ENCODE peak calls at places on chromosomes 5 and 9, in four cellular contexts. I is AG04450, Z is ovary, G is cardiac muscle cell. U is an unnamed sample. For H3K9me3 and H3K27me3, the result is how much of the 10 kb centered on the place peaks cover.

GRCh38 chr5:134371834-134372340 is 518 bp downstream of the UBE2B start:
- DNase-seq in I (no peak), Z (peak), G (peak), U (peak)

GRCh38 chr5:105134328-105134727 is 1571.7 kb upstream of the NUDT12 start:
- DNase-seq in I (no peak), Z (no peak), G (no peak), U (no peak)

GRCh38 chr5:180553530-180553929 is 37.8 kb downstream of the SCGB3A1 start:
- DNase-seq in I (no peak), Z (no peak), G (no peak), U (no peak)

GRCh38 chr5:134594336-134594735 is 38.3 kb downstream of the SAR1B start:
- DNase-seq in I (no peak), Z (no peak), G (no peak), U (no peak)

GRCh38 chr9:113807173-113808061 is 68.7 kb upstream of the ZNF618 start:
- DNase-seq in I (peak), Z (peak), G (peak), U (no peak)

GRCh38 chr5:150017606-150018005 is 17.1 kb downstream of the HMGXB3 start:
- DNase-seq in I (no peak), Z (no peak), G (no peak), U (no peak)

GRCh38 chr5:9927521-9927997 is 297.4 kb upstream of the TAS2R1 start:
- DNase-seq in I (no peak), Z (no peak), G (peak), U (no peak)

GRCh38 chr5:79850316-79850822 is 140.7 kb downstream of the MTX3 start:
- DNase-seq in I (no peak), Z (no peak), G (peak), U (no peak)

GRCh38 chr5:139842321-139842720 is 46.7 kb downstream of the PSD2 start:
- DNase-seq in I (no peak), Z (no peak), G (no peak), U (peak)

GRCh38 chr9:127021664-127022337 is 100.6 kb downstream of the ANGPTL2 start:
- DNase-seq in I (peak), Z (peak), G (peak), U (no peak)

GRCh38 chr5:168314735-168315411 is 23.4 kb downstream of the WWC1 start:
- DNase-seq in I (peak), Z (no peak), G (peak), U (peak)

GRCh38 chr5:120886351-120886860 is 422.3 kb downstream of the PRR16 start:
- DNase-seq in I (no peak), Z (no peak), G (no peak), U (no peak)

GRCh38 chr5:132079081-132079480 is 5.5 kb downstream of the CSF2 start:
- DNase-seq in I (no peak), Z (no peak), G (no peak), U (no peak)
- H3K9me3 ChIP-seq in I (under half), Z (under half), G (under half), U (under half)

GRCh38 chr9:28976684-28977083 is 1403.4 kb upstream of the C9orf72 start:
- DNase-seq in I (no peak), Z (no peak), G (no peak), U (no peak)

GRCh38 chr9:28976250-28976649 is 1403.0 kb upstream of the C9orf72 start:
- DNase-seq in I (no peak), Z (no peak), G (no peak), U (no peak)

GRCh38 chr9:28970241-28970654 is 1397.0 kb upstream of the C9orf72 start:
- DNase-seq in I (no peak), Z (no peak), G (no peak), U (no peak)

DNA sequence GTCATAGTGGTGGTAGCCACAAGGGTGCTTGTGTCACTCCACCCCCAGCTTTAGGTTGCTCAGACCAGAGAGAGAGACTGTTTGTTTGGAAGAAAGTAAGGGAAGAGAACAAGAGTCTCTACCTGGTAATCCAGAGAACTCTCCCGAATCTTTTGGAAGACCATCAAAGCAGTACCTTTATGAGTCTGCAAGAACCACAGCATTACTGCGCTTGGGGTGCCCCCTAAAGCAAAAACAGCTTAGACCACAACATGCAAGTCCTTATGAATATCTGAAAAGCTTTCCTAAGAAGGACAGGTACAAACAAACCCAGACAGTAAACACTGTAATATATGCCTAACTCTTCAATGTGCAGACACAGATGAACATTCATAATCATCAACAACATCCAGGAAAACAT is 1398.6 kb upstream of the C9orf72 start:
- DNase-seq in I (no peak), Z (no peak), G (no peak), U (no peak)
- TF ChIP-seq CTCF in I (no peak), Z (no peak), G (no peak), U (no peak)

GRCh38 chr5:54491326-54491725 is 26.2 kb upstream of the SNX18 start:
- DNase-seq in I (no peak), Z (no peak), G (no peak), U (no peak)

GRCh38 chr5:54495027-54495426 is 22.5 kb upstream of the SNX18 start:
- DNase-seq in I (no peak), Z (no peak), G (no peak), U (no peak)

DNA sequence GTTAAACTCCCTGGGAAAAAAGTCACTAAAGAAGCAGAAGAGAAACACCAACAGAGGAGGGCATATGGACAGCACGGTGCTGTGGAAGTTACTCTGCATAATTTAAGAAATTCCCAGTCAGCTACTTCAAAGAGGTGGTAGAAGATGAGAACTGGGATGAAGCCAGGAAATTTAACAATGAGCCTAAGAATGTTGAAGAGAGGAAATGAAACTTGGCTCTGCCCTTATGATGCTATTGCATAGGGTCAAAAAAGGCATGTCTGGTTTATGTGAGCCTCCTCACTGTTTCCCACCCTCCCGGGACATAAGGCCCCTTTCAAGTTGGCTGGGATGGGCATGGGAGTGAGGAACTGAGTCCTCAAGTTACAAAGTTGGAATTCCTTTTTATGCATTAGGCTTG is 25.4 kb upstream of the SNX18 start:
- DNase-seq in I (no peak), Z (no peak), G (peak), U (no peak)
- H3K27me3 ChIP-seq in I (under half), Z (under half), G (under half), U (under half)

GRCh38 chr9:88425538-88425950 is 37.3 kb downstream of the SPIN1 start:
- DNase-seq in I (no peak), Z (no peak), G (peak), U (no peak)

GRCh38 chr9:88418025-88418424 is 29.8 kb downstream of the SPIN1 start:
- DNase-seq in I (no peak), Z (no peak), G (no peak), U (no peak)

GRCh38 chr9:88421348-88421747 is 33.1 kb downstream of the SPIN1 start:
- DNase-seq in I (no peak), Z (no peak), G (no peak), U (no peak)

GRCh38 chr9:88418715-88419540 is 30.7 kb downstream of the SPIN1 start:
- DNase-seq in I (no peak), Z (no peak), G (no peak), U (no peak)

GRCh38 chr9:88420227-88420626 is 32.0 kb downstream of the SPIN1 start:
- DNase-seq in I (no peak), Z (no peak), G (no peak), U (no peak)
- H3K9me3 ChIP-seq in I (under half), Z (under half), G (under half), U (under half)

GRCh38 chr9:121328476-121328875 is 41.6 kb downstream of the STOM start:
- DNase-seq in I (no peak), Z (no peak), G (no peak), U (no peak)
- TF ChIP-seq CTCF in I (no peak), Z (no peak), G (no peak), U (no peak)

DNA sequence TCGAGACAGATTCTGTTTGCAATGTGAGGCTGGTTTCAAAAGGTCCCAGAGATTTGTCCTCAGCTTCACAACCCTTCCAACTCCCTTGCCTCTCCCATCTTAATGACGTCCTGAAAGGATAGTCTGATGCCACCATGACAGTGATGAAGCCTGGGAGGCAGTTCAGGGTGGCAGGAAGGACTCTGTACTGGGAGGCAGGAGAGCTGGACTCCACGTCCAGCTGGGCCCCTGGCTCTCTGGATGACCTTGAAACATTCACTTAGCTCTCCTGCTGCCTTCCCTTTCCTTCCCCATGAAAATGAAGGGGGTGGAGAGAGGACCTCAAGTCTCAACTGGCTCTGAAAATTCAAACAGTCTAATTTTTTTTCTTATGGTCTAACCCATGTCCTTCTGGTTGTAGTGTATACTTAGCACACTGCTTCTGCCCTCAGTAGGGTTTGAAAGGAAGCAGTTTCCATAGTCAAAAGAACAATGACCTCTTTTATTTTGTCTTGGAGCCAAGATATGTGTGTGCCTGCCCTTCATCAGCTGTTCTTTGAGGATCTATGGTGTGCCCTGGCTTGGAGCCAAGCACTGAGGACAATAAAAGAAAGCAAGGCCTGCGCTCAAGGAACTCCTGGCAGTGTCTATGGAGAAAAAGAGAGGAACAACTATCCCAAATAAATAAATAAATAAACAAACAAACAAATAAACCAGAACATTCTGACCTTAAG is 188.3 kb downstream of the GRIA1 start:
- DNase-seq in I (no peak), Z (no peak), G (peak), U (no peak)
- H3K27me3 ChIP-seq in I (under half), Z (under half), G (under half), U (under half)

DNA sequence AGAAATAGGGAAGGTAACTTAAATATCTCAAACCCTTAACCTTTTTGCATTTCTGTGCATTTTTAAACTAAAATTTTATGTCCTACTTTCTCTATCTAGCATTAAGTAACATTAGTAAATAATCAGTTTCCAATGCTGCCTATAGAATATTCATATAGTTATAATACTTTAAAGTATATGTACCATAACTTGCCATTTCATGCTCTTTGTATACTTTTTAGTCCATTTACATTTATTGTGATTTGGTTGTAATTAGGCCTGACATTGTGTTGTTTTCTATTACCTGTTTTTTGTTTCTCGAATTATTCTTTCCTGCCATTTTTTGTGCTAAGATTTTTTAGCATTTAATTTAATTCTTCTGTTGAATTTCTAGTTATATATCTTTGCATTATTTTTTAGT is 13.7 kb downstream of the SLC12A2 start:
- DNase-seq in I (no peak), Z (no peak), G (no peak), U (no peak)
- H3K9me3 ChIP-seq in I (under half), Z (under half), G (under half), U (under half)

GRCh38 chr9:97591535-97591934 is 41.6 kb downstream of the TSTD2 start:
- DNase-seq in I (no peak), Z (no peak), G (no peak), U (no peak)
- TF ChIP-seq CTCF in I (no peak), Z (no peak), G (no peak), U (no peak)

DNA sequence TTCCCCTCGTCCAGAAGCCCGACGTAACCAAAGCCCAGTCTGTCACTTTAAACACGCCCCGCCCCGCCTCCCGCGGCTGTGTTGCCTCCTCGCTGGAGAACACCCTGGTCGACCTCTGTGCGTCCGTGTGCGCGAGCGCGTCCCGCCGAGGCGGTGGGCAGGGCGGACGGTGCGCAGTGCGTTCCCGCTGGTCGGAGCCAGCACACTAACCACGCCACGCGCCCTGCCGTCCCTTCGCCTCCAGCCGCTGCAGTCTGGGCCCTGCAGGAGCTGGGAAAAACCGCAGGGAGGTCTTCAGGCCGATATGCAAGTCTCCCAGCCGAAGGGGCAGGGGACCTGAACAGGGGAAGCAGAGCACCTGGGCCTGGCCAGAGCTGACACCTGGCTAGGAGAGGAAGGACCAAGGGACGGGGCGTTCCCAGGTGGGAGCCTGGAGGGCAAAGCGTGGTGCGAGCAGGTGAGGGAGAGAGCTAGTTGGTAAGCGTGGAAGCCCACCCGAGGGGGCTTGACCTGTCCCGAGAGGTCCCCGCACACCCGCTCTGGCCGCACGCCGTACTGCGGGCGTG is 1.3 kb upstream of the PHPT1 start:
- DNase-seq in I (peak), Z (peak), G (peak), U (peak)
- H3K27me3 ChIP-seq in I (under half), Z (under half), G (under half), U (under half)

DNA sequence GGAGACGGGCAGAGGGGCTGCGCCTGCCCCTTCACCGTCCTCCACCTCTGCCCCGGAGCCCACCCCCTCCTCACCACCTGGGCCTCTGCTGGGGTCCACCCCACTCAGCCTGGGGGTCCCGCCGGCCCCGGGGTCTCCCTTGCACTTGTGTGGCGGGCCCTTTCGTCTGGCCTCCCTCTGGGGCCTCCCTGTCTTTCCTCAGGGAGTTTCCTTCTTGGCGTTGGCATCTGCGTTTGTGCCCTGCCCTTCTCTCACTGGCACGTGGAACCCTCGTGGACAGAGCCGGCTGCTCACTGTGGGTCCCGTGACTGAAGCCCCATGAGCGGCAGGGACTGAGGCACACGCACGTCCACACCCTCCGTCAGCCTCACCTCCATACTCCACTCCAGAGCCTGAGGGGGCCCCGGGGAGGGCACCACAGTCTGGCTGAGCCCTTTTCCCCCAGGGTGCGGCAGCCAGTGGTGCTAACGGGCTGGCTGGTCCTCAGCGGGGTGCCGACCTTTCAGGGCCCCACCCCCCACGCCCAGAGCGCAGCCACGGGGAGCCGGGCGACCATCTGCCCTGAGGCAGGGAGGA is 52.9 kb upstream of the NRARP start:
- DNase-seq in I (no peak), Z (no peak), G (no peak), U (peak)
- H3K9me3 ChIP-seq in I (half or more), Z (under half), G (under half), U (under half)